ENCODE peak calls at places on chromosomes 5 and 9, in eight cellular contexts. P, Y, R, T, Z, O, K and C are unnamed samples.

GRCh38 chr5:64201986-64202385 is 36.3 kb downstream of the RNF180 start:
- DNase-seq in Z (peak; percentile 32), Y (no peak), O (no peak), R (no peak), K (no peak), P (no peak), T (no peak), C (no peak)

GRCh38 chr9:6632516-6633328 is 12.8 kb downstream of the GLDC start:
- DNase-seq in O (no peak), Z (no peak), Y (no peak), K (no peak), T (peak; percentile 18), P (no peak), R (no peak), C (no peak)

GRCh38 chr5:67770431-67771025 is 445.0 kb upstream of the PIK3R1 start:
- DNase-seq in P (no peak), T (peak; percentile 45), R (peak; percentile 8), Z (peak; percentile 54), K (no peak), O (no peak), Y (no peak), C (no peak)

GRCh38 chr9:93226819-93227218 is 42.9 kb downstream of the WNK2 start:
- DNase-seq in O (no peak), T (peak; percentile 90), P (no peak), R (no peak), Z (no peak), K (no peak), Y (no peak), C (no peak)

GRCh38 chr9:13651969-13652663 is 372.6 kb upstream of the MPDZ start:
- DNase-seq in P (no peak), Z (no peak), K (no peak), T (no peak), Y (no peak), R (no peak), O (peak; percentile 54), C (no peak)

GRCh38 chr5:72540759-72541438 is 33.7 kb upstream of the ZNF366 start:
- DNase-seq in T (no peak), R (no peak), P (no peak), K (no peak), Z (no peak), O (no peak), Y (no peak), C (no peak)

GRCh38 chr9:100228352-100228869 is 124.3 kb downstream of the TEX10 start:
- DNase-seq in P (no peak), O (no peak), K (no peak), Y (no peak), Z (no peak), R (no peak), T (no peak), C (no peak)

GRCh38 chr5:153350192-153350883 is 140.1 kb upstream of the GRIA1 start:
- DNase-seq in T (no peak), R (no peak), K (no peak), Y (no peak), P (no peak), Z (no peak), O (no peak), C (no peak)

GRCh38 chr5:108278285-108279240 is 103.3 kb downstream of the FBXL17 start:
- DNase-seq in K (no peak), O (no peak), R (no peak), Z (no peak), Y (no peak), T (no peak), P (no peak), C (no peak)

GRCh38 chr5:179262126-179262920 is 82.9 kb downstream of the ADAMTS2 start:
- DNase-seq in R (no peak), K (no peak), P (peak; percentile 17), O (no peak), Y (no peak), Z (no peak), T (no peak), C (no peak)

DNA sequence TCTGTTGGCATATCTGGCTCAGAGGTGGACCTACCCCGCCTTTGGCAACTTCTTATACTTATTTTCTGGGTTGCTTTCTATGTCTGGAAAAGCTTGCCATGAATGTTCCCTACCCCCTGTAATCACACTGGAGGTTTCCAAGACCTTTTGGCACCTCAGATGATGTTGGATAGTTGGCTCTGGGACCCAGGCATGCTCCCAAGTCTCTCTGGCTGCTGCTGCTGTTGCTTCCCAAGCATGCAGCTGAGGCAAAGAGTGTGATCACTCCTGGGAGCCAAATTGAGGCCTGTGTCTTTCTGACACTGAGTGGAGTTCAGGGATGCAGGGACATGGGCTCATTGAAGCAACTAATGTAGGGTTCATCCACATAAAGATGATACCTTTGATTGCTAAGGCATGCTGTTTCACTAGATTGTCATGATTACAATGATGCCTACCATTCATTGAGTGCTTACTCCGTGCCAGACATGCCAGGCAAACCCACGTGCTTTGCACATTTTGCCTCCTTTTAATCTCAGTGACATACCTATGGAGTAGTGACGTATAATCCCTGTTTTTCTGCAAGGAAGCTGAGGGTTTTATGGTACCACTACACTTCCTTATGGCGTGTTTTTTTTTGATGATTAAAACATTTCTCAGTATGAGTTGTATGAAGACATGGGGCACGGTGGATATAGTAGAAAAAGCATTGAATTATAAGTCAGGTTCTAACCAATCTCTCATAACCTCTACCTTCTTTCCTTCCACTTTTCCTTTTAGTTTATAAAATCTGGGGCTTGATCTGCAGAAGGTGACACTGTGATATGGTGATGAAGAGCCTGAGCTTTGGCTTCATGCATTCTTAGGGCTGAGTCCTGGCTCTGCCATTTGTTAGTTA is 73.1 kb downstream of the ARHGAP26 start:
- DNase-seq in P (no peak), O (peak; percentile 74), Z (no peak), R (no peak), Y (no peak), K (no peak), T (no peak), C (no peak)
- H3K27ac ChIP-seq in P (no peak overlapping the region), O (peak overlapping the region; percentile 77), Z (no peak overlapping the region), R (no peak overlapping the region), Y (peak overlapping the region; percentile 23), K (no peak overlapping the region), T (peak overlapping the region; percentile 28), C (no peak overlapping the region)

GRCh38 chr5:54570923-54571322 is 53.4 kb downstream of the SNX18 start:
- DNase-seq in Y (no peak), R (no peak), T (no peak), O (peak; percentile 83), K (no peak), Z (peak; percentile 84), P (no peak), C (no peak)

GRCh38 chr5:54571462-54571861 is 53.9 kb downstream of the SNX18 start:
- DNase-seq in Z (no peak), K (no peak), Y (no peak), R (no peak), O (no peak), P (no peak), T (no peak), C (no peak)

GRCh38 chr5:54567996-54568395 is 50.4 kb downstream of the SNX18 start:
- DNase-seq in P (no peak), O (no peak), T (no peak), Z (no peak), K (no peak), Y (no peak), R (no peak), C (no peak)

GRCh38 chr5:54577542-54577941 is 60.0 kb downstream of the SNX18 start:
- DNase-seq in P (no peak), R (no peak), T (no peak), O (peak; percentile 61), Z (no peak), Y (no peak), K (no peak), C (no peak)

DNA sequence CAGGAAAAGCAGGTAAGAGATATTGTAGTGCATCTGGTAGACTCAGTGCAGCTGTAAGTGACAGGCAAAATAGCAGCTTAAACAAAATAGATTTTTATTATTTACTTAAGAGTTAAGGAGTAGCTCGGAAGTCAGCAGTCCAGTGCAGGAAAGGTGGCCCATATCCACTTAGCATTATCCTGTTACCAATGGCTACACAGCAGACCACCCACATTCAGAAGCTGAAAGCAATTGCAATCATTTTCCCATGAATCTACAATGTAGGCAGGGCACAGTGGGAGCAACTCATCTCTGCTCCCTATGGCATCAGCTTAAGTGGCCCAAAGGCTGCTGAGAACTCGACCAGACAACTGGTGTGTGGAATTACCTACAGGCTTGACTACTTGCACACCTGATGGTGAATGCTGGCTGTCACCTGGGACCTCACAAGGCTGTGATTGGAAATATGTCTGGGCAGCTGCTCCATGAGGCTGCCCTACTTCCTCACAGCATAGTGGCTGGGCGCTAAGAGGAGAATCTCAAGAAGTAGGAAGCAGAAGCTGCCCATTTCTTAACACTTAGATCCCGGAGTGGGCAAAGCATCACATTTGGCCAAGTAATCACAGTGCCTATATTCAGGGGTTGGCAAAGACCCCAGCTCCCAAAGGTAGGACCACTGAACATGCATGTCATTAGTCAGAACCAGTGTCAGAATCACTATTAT is 56.4 kb downstream of the SNX18 start:
- DNase-seq in R (no peak), Y (no peak), P (no peak), Z (no peak), O (no peak), K (no peak), T (no peak), C (no peak)
- H3K27me3 ChIP-seq in R (no peaks in the 10 kb centered on the region), Y (no peaks in the 10 kb centered on the region), P (no peaks in the 10 kb centered on the region), Z (no peaks in the 10 kb centered on the region), O (no peaks in the 10 kb centered on the region), K (no peaks in the 10 kb centered on the region), T (no peaks in the 10 kb centered on the region), C (no peaks in the 10 kb centered on the region)

DNA sequence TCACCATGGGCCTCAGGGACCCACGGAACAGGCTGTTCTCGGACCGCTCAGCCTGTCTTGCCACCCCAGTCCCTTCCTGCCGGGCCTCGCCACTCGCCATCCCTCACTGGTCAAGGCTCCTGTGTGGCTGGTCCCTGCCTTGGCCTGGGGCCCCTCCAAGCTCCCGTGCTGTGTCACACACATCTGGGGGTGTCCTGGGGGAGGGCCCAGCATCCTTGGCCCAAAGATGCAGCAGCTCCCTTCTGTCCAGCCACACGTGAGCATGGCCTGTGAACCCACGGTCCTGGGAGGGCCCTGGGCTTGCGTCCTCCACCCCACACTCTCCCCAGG is 425 bp upstream of the EGFL7 start:
- DNase-seq in K (no peak), P (no peak), R (no peak), O (no peak), Y (no peak), T (no peak), Z (no peak), C (no peak)
- H3K27ac ChIP-seq in K (peak overlapping the region; percentile 79), P (peak overlapping the region; percentile 71), R (peak overlapping the region; percentile 36), O (no peak overlapping the region), Y (no peak overlapping the region), T (peak overlapping the region; percentile 40), Z (no peak overlapping the region), C (no peak overlapping the region)

GRCh38 chr5:41764650-41765049 is 105.6 kb downstream of the OXCT1 start:
- DNase-seq in T (no peak), O (no peak), K (no peak), P (no peak), Y (no peak), Z (no peak), R (no peak), C (no peak)

GRCh38 chr5:41761663-41762062 is 108.6 kb downstream of the OXCT1 start:
- DNase-seq in T (no peak), R (no peak), K (no peak), O (no peak), P (no peak), Y (no peak), Z (no peak), C (no peak)

GRCh38 chr5:41763096-41763495 is 107.1 kb downstream of the OXCT1 start:
- DNase-seq in Z (peak; percentile 84), Y (no peak), K (no peak), O (no peak), P (no peak), T (no peak), R (no peak), C (no peak)

GRCh38 chr5:41762426-41762825 is 107.8 kb downstream of the OXCT1 start:
- DNase-seq in K (no peak), Z (no peak), P (no peak), R (no peak), T (no peak), Y (no peak), O (no peak), C (no peak)

GRCh38 chr5:41763537-41763936 is 106.7 kb downstream of the OXCT1 start:
- DNase-seq in R (no peak), O (no peak), P (peak; percentile 28), T (no peak), K (no peak), Z (peak; percentile 31), Y (no peak), C (no peak)
- H3K27me3 ChIP-seq in R (no peaks in the 10 kb centered on the region), O (no peaks in the 10 kb centered on the region), P (no peaks in the 10 kb centered on the region), T (no peaks in the 10 kb centered on the region), K (no peaks in the 10 kb centered on the region), Z (no peaks in the 10 kb centered on the region), Y (no peaks in the 10 kb centered on the region), C (no peaks in the 10 kb centered on the region)